ENCODE peak calls at places on chromosomes 2 and 18, in five cellular contexts. One of them, this sample, is unnamed.

GRCh38 chr2:227472265-227473018 is 486 bp downstream of the AGFG1 start:
- DNase-seq in H1: no peak
- DNase-seq in H9: peak
- DNase-seq in neuronal stem cell: no peak
- DNase-seq in trophoblast cell: peak
- DNase-seq in this sample: peak

GRCh38 chr2:126661001-126661400 is 5.0 kb downstream of the GYPC start:
- DNase-seq in H1: no peak
- DNase-seq in H9: no peak
- DNase-seq in neuronal stem cell: no peak
- DNase-seq in trophoblast cell: no peak
- DNase-seq in this sample: no peak

GRCh38 chr2:17892726-17893534 is 14.5 kb downstream of the KCNS3 start:
- DNase-seq in H1: no peak
- DNase-seq in H9: peak
- DNase-seq in neuronal stem cell: no peak
- DNase-seq in trophoblast cell: no peak
- DNase-seq in this sample: no peak

GRCh38 chr2:113157897-113158753 is 15.6 kb upstream of the PSD4 start:
- DNase-seq in H1: no peak
- DNase-seq in H9: no peak
- DNase-seq in neuronal stem cell: no peak
- DNase-seq in trophoblast cell: peak
- DNase-seq in this sample: no peak

GRCh38 chr2:72115361-72116080 is 32.1 kb downstream of the CYP26B1 start:
- DNase-seq in H1: peak
- DNase-seq in H9: peak
- DNase-seq in neuronal stem cell: no peak
- DNase-seq in trophoblast cell: peak
- DNase-seq in this sample: peak

GRCh38 chr2:1501196-1501851 is 88.1 kb downstream of the TPO start:
- DNase-seq in H1: no peak
- DNase-seq in H9: no peak
- DNase-seq in neuronal stem cell: no peak
- DNase-seq in trophoblast cell: no peak
- DNase-seq in this sample: no peak

GRCh38 chr2:85584857-85585780 is 888 bp downstream of the VAMP5 start:
- DNase-seq in H1: no peak
- DNase-seq in H9: no peak
- DNase-seq in neuronal stem cell: no peak
- DNase-seq in trophoblast cell: peak
- DNase-seq in this sample: peak

GRCh38 chr2:202208526-202208925 is 29.9 kb downstream of the SUMO1 start:
- DNase-seq in H1: no peak
- DNase-seq in H9: no peak
- DNase-seq in neuronal stem cell: no peak
- DNase-seq in trophoblast cell: no peak
- DNase-seq in this sample: no peak

GRCh38 chr2:58574873-58575272 is 333.7 kb upstream of the FANCL start:
- DNase-seq in H1: no peak
- DNase-seq in H9: no peak
- DNase-seq in neuronal stem cell: no peak
- DNase-seq in trophoblast cell: no peak
- DNase-seq in this sample: no peak

GRCh38 chr2:37526323-37526722 is 145.1 kb downstream of the CDC42EP3 start:
- DNase-seq in H1: no peak
- DNase-seq in H9: no peak
- DNase-seq in neuronal stem cell: no peak
- DNase-seq in trophoblast cell: no peak
- DNase-seq in this sample: no peak

GRCh38 chr2:200860092-200860795 is 4.2 kb downstream of the CLK1 start:
- DNase-seq in H1: no peak
- DNase-seq in H9: no peak
- DNase-seq in neuronal stem cell: no peak
- DNase-seq in trophoblast cell: no peak
- DNase-seq in this sample: no peak

GRCh38 chr2:67886423-67886822 is 176.4 kb downstream of the C1D start:
- DNase-seq in H1: no peak
- DNase-seq in H9: no peak
- DNase-seq in neuronal stem cell: no peak
- DNase-seq in trophoblast cell: no peak
- DNase-seq in this sample: no peak

GRCh38 chr2:235746257-235746934 is 252.6 kb downstream of the AGAP1 start:
- DNase-seq in H1: no peak
- DNase-seq in H9: peak
- DNase-seq in neuronal stem cell: peak
- DNase-seq in trophoblast cell: peak
- DNase-seq in this sample: peak

GRCh38 chr2:238457927-238458324 is 31.2 kb downstream of the ASB1 start:
- DNase-seq in H1: no peak
- DNase-seq in H9: no peak
- DNase-seq in neuronal stem cell: no peak
- DNase-seq in trophoblast cell: no peak
- DNase-seq in this sample: no peak

DNA sequence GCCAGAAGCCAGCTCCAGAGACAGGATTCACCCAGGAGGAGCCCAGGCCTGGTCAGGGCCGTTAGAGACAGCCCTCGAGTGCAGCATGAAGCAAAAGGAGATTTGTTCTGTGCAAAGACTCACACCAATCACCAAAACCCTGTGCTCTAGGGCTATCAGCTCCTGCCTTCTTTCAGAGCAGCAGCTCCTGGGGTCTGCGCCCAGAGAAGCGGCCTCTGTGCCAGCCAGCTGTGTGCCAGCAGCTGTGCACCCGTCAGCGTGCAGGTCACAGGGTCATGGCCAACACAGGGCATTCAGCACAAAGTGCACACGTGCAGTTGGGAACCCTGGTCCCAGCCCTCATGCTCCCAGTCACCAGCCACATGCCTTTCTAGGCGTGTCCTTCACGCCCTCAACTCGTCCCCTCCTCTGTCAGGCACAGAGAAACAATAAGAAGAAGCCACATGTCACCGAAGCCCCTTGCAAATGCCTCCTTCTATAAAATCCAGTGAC is 49.3 kb downstream of the ZNF516 start:
- DNase-seq in H1: no peak
- DNase-seq in H9: no peak
- DNase-seq in neuronal stem cell: no peak
- DNase-seq in trophoblast cell: no peak
- DNase-seq in this sample: peak
- H2BK5ac ChIP-seq in H1: no peak
- H2BK5ac ChIP-seq in H9: no peak
- H2BK5ac ChIP-seq in neuronal stem cell: no peak
- H2BK5ac ChIP-seq in trophoblast cell: no peak
- H2BK5ac ChIP-seq in this sample: no peak

GRCh38 chr2:39919511-39920317 is 140.7 kb upstream of the THUMPD2 start:
- DNase-seq in H1: no peak
- DNase-seq in H9: no peak
- DNase-seq in neuronal stem cell: no peak
- DNase-seq in trophoblast cell: no peak
- DNase-seq in this sample: no peak
- H3K9ac ChIP-seq in H1: no peak
- H3K9ac ChIP-seq in H9: no peak
- H3K9ac ChIP-seq in neuronal stem cell: no peak
- H3K9ac ChIP-seq in trophoblast cell: no peak
- H3K9ac ChIP-seq in this sample: no peak

GRCh38 chr2:207772844-207773205 is 3.1 kb upstream of the FZD5 start:
- DNase-seq in H1: no peak
- DNase-seq in H9: no peak
- DNase-seq in neuronal stem cell: no peak
- DNase-seq in trophoblast cell: no peak
- DNase-seq in this sample: no peak
- H2BK12ac ChIP-seq in H1: peak
- H2BK12ac ChIP-seq in H9: no peak
- H2BK12ac ChIP-seq in neuronal stem cell: no peak
- H2BK12ac ChIP-seq in trophoblast cell: no peak
- H2BK12ac ChIP-seq in this sample: no peak

DNA sequence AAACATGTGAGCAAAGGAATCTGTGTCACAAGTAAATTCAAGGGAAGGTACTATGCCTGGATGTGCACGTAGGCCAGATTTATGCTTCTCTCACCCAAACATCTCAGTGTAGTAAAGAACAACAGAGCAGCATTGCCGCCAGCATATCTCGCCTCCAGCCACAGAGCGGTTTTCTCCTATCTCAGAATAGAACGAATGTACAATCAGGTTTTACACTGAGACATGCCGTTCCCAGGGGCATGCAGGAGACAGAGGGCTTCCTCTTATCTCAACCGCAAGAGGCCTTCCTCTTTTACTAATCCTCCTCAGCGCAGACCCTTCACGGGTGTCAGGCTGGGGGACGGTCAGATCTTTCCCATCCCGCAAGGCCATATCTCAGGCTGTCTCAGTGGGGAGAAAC is 175.3 kb downstream of the RPIA start:
- DNase-seq in H1: no peak
- DNase-seq in H9: no peak
- DNase-seq in neuronal stem cell: no peak
- DNase-seq in trophoblast cell: peak
- DNase-seq in this sample: no peak
- H2BK5ac ChIP-seq in H1: no peak
- H2BK5ac ChIP-seq in H9: no peak
- H2BK5ac ChIP-seq in neuronal stem cell: no peak
- H2BK5ac ChIP-seq in trophoblast cell: no peak
- H2BK5ac ChIP-seq in this sample: no peak

DNA sequence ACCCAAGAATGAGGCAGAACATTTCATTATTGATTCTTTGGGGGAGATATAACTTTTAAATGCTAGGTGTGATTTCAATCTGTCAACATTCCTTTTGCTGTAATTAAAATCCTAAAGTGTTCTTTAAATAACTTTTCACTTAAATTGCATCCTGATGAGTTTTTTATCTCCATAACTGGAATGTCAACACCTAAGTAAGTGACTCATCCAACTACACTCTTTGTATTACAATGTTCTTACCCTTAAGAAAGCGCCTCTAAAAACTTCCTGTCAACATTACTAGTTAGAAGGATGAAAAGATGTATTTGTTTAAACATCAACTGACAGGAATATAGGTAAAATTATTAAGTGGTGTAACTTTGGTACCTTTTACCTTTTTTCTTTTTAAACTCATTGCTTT is 1657.0 kb downstream of the LRP1B start:
- DNase-seq in H1: no peak
- DNase-seq in H9: no peak
- DNase-seq in neuronal stem cell: no peak
- DNase-seq in trophoblast cell: no peak
- DNase-seq in this sample: no peak
- H3K9ac ChIP-seq in H1: no peak
- H3K9ac ChIP-seq in H9: no peak
- H3K9ac ChIP-seq in neuronal stem cell: no peak
- H3K9ac ChIP-seq in trophoblast cell: no peak
- H3K9ac ChIP-seq in this sample: no peak

DNA sequence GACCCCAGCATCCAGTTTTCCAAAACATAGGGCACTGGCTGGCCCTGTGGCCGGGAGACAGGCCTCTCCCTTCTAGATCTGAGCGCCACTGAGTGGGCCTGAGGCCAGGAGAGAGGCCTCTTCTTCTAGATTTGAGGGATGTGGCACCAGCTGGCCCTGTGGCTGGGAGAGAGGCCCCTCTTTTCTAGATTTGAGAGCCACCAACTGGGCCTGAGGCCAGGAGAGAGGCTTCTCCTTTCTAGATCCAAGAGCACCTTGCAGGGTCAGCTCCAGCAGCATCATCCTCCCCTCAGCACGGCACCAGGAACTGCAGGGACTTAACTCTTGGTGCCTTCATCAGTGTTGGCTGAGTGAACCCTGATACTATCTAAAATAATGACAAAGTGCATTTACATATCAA is 114.3 kb upstream of the ALKAL2 start:
- DNase-seq in H1: no peak
- DNase-seq in H9: no peak
- DNase-seq in neuronal stem cell: no peak
- DNase-seq in trophoblast cell: no peak
- DNase-seq in this sample: no peak
- H2BK12ac ChIP-seq in H1: no peak
- H2BK12ac ChIP-seq in H9: no peak
- H2BK12ac ChIP-seq in neuronal stem cell: no peak
- H2BK12ac ChIP-seq in trophoblast cell: no peak
- H2BK12ac ChIP-seq in this sample: no peak